ENCODE peak calls at places on chromosomes 3 and 15, in seven cellular contexts. One of them, this sample, is unnamed.

GRCh38 chr3:97952280-97952679 is 20.0 kb downstream of the RIOX2 start:
- DNase-seq in CD4-positive, CD25-positive, alpha-beta regulatory T cell: no peak
- DNase-seq in right cardiac atrium: peak
- DNase-seq in right atrium auricular region: peak
- DNase-seq in neuronal stem cell: no peak
- DNase-seq in thyroid gland: no peak
- DNase-seq in fibroblast of villous mesenchyme: peak
- DNase-seq in this sample: no peak

GRCh38 chr3:125120370-125121122 is 64.7 kb upstream of the HEG1 start:
- DNase-seq in CD4-positive, CD25-positive, alpha-beta regulatory T cell: no peak
- DNase-seq in right cardiac atrium: no peak
- DNase-seq in right atrium auricular region: no peak
- DNase-seq in neuronal stem cell: peak
- DNase-seq in thyroid gland: peak
- DNase-seq in fibroblast of villous mesenchyme: no peak
- DNase-seq in this sample: no peak

GRCh38 chr15:57554063-57554820 is 37.5 kb upstream of the MYZAP start:
- DNase-seq in CD4-positive, CD25-positive, alpha-beta regulatory T cell: no peak
- DNase-seq in right cardiac atrium: peak
- DNase-seq in right atrium auricular region: no peak
- DNase-seq in neuronal stem cell: no peak
- DNase-seq in thyroid gland: no peak
- DNase-seq in fibroblast of villous mesenchyme: peak
- DNase-seq in this sample: no peak

GRCh38 chr15:64070965-64071851 is 22.4 kb downstream of the CIAO2A start:
- DNase-seq in CD4-positive, CD25-positive, alpha-beta regulatory T cell: no peak
- DNase-seq in right cardiac atrium: no peak
- DNase-seq in right atrium auricular region: peak
- DNase-seq in neuronal stem cell: no peak
- DNase-seq in thyroid gland: peak
- DNase-seq in fibroblast of villous mesenchyme: peak
- DNase-seq in this sample: no peak

GRCh38 chr15:43169888-43170287 is 15.3 kb upstream of the CCNDBP1 start:
- DNase-seq in CD4-positive, CD25-positive, alpha-beta regulatory T cell: no peak
- DNase-seq in right cardiac atrium: no peak
- DNase-seq in right atrium auricular region: no peak
- DNase-seq in neuronal stem cell: no peak
- DNase-seq in thyroid gland: no peak
- DNase-seq in fibroblast of villous mesenchyme: no peak
- DNase-seq in this sample: no peak

GRCh38 chr3:42061042-42061710 is 30.0 kb upstream of the TRAK1 start:
- DNase-seq in CD4-positive, CD25-positive, alpha-beta regulatory T cell: no peak
- DNase-seq in right cardiac atrium: peak
- DNase-seq in right atrium auricular region: no peak
- DNase-seq in neuronal stem cell: no peak
- DNase-seq in thyroid gland: no peak
- DNase-seq in fibroblast of villous mesenchyme: peak
- DNase-seq in this sample: no peak

GRCh38 chr3:47096955-47097354 is 67.0 kb downstream of the SETD2 start:
- DNase-seq in CD4-positive, CD25-positive, alpha-beta regulatory T cell: no peak
- DNase-seq in right cardiac atrium: no peak
- DNase-seq in right atrium auricular region: no peak
- DNase-seq in neuronal stem cell: no peak
- DNase-seq in thyroid gland: no peak
- DNase-seq in fibroblast of villous mesenchyme: peak
- DNase-seq in this sample: peak

GRCh38 chr15:61681676-61682075 is 378.6 kb downstream of the VPS13C start:
- DNase-seq in CD4-positive, CD25-positive, alpha-beta regulatory T cell: no peak
- DNase-seq in right cardiac atrium: no peak
- DNase-seq in right atrium auricular region: no peak
- DNase-seq in neuronal stem cell: no peak
- DNase-seq in thyroid gland: no peak
- DNase-seq in fibroblast of villous mesenchyme: no peak
- DNase-seq in this sample: no peak

GRCh38 chr3:52456169-52456799 is 880 bp downstream of the NISCH start:
- DNase-seq in CD4-positive, CD25-positive, alpha-beta regulatory T cell: peak
- DNase-seq in right cardiac atrium: peak
- DNase-seq in right atrium auricular region: no peak
- DNase-seq in neuronal stem cell: no peak
- DNase-seq in thyroid gland: peak
- DNase-seq in fibroblast of villous mesenchyme: no peak
- DNase-seq in this sample: no peak

DNA sequence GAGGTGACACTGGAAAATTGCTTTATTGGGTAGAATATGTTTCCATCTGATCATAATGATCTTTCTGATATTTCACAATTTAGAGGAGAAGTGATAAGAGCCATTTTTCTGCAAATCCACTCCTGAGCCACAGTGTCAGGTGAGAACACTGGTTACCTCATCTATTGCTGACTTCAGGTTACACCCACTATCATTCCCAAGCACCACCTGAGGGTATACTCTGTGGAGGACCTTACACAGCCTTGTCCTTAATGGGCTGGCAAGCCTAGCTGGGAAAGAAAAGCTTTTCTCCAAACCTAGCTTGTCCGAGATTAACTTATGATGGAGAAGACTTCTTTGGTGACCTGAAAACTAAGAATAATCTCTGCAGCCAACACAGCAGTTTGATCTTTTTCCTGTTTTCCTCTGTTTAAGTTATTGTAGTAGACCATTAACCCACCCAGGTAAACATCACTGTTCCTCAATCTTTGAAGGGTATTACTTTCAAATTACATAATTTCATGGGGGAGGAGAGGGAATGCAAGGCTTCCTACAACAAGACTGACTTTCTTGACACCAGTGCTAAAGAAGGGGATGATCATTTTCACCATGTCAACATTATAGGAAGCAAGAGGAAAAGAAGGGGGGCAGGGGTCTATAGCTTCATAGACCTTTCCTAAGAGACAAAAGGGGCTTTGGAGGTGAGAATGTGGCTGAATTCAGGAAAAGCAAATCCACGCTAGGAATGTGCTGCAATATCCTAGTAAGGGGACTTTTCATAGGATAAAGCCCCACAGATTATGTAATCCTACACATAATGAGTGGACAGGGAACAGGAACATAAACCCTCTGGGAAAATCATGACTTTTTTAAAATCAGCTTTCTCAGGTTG is 1.7 kb downstream of the NCEH1 start:
- DNase-seq in CD4-positive, CD25-positive, alpha-beta regulatory T cell: no peak
- DNase-seq in right cardiac atrium: no peak
- DNase-seq in right atrium auricular region: no peak
- DNase-seq in neuronal stem cell: no peak
- DNase-seq in thyroid gland: no peak
- DNase-seq in fibroblast of villous mesenchyme: no peak
- DNase-seq in this sample: no peak
- H3K4me3 ChIP-seq in CD4-positive, CD25-positive, alpha-beta regulatory T cell: no peak
- H3K4me3 ChIP-seq in right cardiac atrium: peak
- H3K4me3 ChIP-seq in right atrium auricular region: peak
- H3K4me3 ChIP-seq in neuronal stem cell: no peak
- H3K4me3 ChIP-seq in thyroid gland: no peak
- H3K4me3 ChIP-seq in fibroblast of villous mesenchyme: peak
- H3K4me3 ChIP-seq in this sample: peak

DNA sequence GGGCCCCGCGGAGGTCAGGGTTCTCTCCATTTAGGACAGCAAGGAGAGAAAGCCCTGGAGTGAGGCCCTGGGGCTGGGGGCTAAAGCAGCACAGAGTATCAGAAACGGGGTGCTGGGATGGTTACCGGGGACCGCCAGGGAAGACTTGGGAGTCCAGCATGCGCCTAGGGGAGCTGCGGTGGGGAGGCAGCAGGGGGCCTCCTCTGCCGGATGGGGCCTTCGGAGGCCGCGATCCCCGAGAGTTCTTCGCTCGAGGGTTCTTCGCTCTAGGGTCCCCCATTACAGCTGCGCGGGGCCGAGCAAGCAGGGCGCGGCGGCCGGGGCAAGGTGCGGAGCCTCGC is 515 bp upstream of the APBA2 start:
- DNase-seq in CD4-positive, CD25-positive, alpha-beta regulatory T cell: no peak
- DNase-seq in right cardiac atrium: no peak
- DNase-seq in right atrium auricular region: no peak
- DNase-seq in neuronal stem cell: no peak
- DNase-seq in thyroid gland: no peak
- DNase-seq in fibroblast of villous mesenchyme: no peak
- DNase-seq in this sample: no peak
- H3K4me3 ChIP-seq in CD4-positive, CD25-positive, alpha-beta regulatory T cell: no peak
- H3K4me3 ChIP-seq in right cardiac atrium: peak
- H3K4me3 ChIP-seq in right atrium auricular region: peak
- H3K4me3 ChIP-seq in neuronal stem cell: peak
- H3K4me3 ChIP-seq in thyroid gland: peak
- H3K4me3 ChIP-seq in fibroblast of villous mesenchyme: peak
- H3K4me3 ChIP-seq in this sample: peak

GRCh38 chr15:89775815-89776214 is 317 bp upstream of the MESP2 start:
- DNase-seq in CD4-positive, CD25-positive, alpha-beta regulatory T cell: no peak
- DNase-seq in right cardiac atrium: no peak
- DNase-seq in right atrium auricular region: no peak
- DNase-seq in neuronal stem cell: no peak
- DNase-seq in thyroid gland: no peak
- DNase-seq in fibroblast of villous mesenchyme: no peak
- DNase-seq in this sample: no peak
- H3K4me3 ChIP-seq in CD4-positive, CD25-positive, alpha-beta regulatory T cell: no peak
- H3K4me3 ChIP-seq in right cardiac atrium: peak
- H3K4me3 ChIP-seq in right atrium auricular region: peak
- H3K4me3 ChIP-seq in neuronal stem cell: peak
- H3K4me3 ChIP-seq in thyroid gland: peak
- H3K4me3 ChIP-seq in fibroblast of villous mesenchyme: peak
- H3K4me3 ChIP-seq in this sample: peak

GRCh38 chr15:81093961-81094360 is 40.1 kb upstream of the CFAP161 start:
- DNase-seq in CD4-positive, CD25-positive, alpha-beta regulatory T cell: no peak
- DNase-seq in right cardiac atrium: no peak
- DNase-seq in right atrium auricular region: no peak
- DNase-seq in neuronal stem cell: no peak
- DNase-seq in thyroid gland: no peak
- DNase-seq in fibroblast of villous mesenchyme: no peak
- DNase-seq in this sample: no peak

GRCh38 chr15:81096398-81096797 is 37.7 kb upstream of the CFAP161 start:
- DNase-seq in CD4-positive, CD25-positive, alpha-beta regulatory T cell: no peak
- DNase-seq in right cardiac atrium: no peak
- DNase-seq in right atrium auricular region: no peak
- DNase-seq in neuronal stem cell: no peak
- DNase-seq in thyroid gland: no peak
- DNase-seq in fibroblast of villous mesenchyme: no peak
- DNase-seq in this sample: no peak

GRCh38 chr15:81091889-81092558 is 42.0 kb upstream of the CFAP161 start:
- DNase-seq in CD4-positive, CD25-positive, alpha-beta regulatory T cell: no peak
- DNase-seq in right cardiac atrium: no peak
- DNase-seq in right atrium auricular region: no peak
- DNase-seq in neuronal stem cell: no peak
- DNase-seq in thyroid gland: no peak
- DNase-seq in fibroblast of villous mesenchyme: peak
- DNase-seq in this sample: peak

GRCh38 chr15:81095690-81096365 is 38.2 kb upstream of the CFAP161 start:
- DNase-seq in CD4-positive, CD25-positive, alpha-beta regulatory T cell: no peak
- DNase-seq in right cardiac atrium: no peak
- DNase-seq in right atrium auricular region: no peak
- DNase-seq in neuronal stem cell: no peak
- DNase-seq in thyroid gland: no peak
- DNase-seq in fibroblast of villous mesenchyme: no peak
- DNase-seq in this sample: no peak

DNA sequence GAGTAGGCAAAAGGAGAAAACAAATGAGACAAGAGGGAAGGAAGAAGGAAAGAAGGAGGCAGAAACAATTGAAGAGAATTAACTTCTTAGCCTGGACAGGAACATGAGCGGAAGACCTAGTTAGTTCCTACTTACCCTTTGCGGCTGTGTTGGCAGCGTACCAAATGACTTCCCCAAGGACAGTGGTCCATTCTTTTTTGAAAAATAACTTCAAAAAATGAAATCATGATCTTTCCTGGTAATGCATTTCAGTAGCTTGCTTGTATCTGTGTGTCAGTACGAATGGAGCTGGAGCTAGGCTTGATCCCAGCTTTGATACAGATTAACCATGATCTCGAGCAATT is 41.5 kb upstream of the CFAP161 start:
- DNase-seq in CD4-positive, CD25-positive, alpha-beta regulatory T cell: no peak
- DNase-seq in right cardiac atrium: no peak
- DNase-seq in right atrium auricular region: no peak
- DNase-seq in neuronal stem cell: no peak
- DNase-seq in thyroid gland: no peak
- DNase-seq in fibroblast of villous mesenchyme: no peak
- DNase-seq in this sample: no peak
- H3K4me3 ChIP-seq in CD4-positive, CD25-positive, alpha-beta regulatory T cell: no peak
- H3K4me3 ChIP-seq in right cardiac atrium: no peak
- H3K4me3 ChIP-seq in right atrium auricular region: no peak
- H3K4me3 ChIP-seq in neuronal stem cell: no peak
- H3K4me3 ChIP-seq in thyroid gland: no peak
- H3K4me3 ChIP-seq in fibroblast of villous mesenchyme: no peak
- H3K4me3 ChIP-seq in this sample: no peak

DNA sequence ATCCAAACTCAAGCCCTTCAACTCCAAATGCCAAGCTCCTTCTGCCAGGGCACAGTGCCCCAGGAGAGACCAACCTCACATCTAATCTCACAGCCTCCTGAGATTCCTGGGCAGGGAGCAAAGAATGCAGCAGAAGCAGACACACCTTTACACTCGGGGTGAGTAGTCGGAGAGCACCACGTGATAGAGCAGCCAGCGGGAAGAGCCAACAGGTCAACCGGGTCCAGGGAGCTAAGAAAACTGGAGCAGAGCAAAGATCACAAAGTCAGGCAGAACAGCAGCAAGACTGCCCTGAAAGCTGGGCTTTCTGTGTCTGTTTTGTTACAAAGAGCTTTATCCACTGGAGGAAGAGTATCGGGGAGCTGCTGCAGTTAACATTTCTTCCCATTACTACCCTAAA is 4.2 kb downstream of the B3GALNT1 start:
- DNase-seq in CD4-positive, CD25-positive, alpha-beta regulatory T cell: no peak
- DNase-seq in right cardiac atrium: no peak
- DNase-seq in right atrium auricular region: no peak
- DNase-seq in neuronal stem cell: no peak
- DNase-seq in thyroid gland: peak
- DNase-seq in fibroblast of villous mesenchyme: no peak
- DNase-seq in this sample: no peak
- H3K4me3 ChIP-seq in CD4-positive, CD25-positive, alpha-beta regulatory T cell: no peak
- H3K4me3 ChIP-seq in right cardiac atrium: no peak
- H3K4me3 ChIP-seq in right atrium auricular region: no peak
- H3K4me3 ChIP-seq in neuronal stem cell: no peak
- H3K4me3 ChIP-seq in thyroid gland: no peak
- H3K4me3 ChIP-seq in fibroblast of villous mesenchyme: no peak
- H3K4me3 ChIP-seq in this sample: no peak

GRCh38 chr15:71808311-71809020 is 1.9 kb upstream of the NR2E3 start:
- DNase-seq in CD4-positive, CD25-positive, alpha-beta regulatory T cell: no peak
- DNase-seq in right cardiac atrium: no peak
- DNase-seq in right atrium auricular region: no peak
- DNase-seq in neuronal stem cell: no peak
- DNase-seq in thyroid gland: no peak
- DNase-seq in fibroblast of villous mesenchyme: no peak
- DNase-seq in this sample: no peak
- H3K4me3 ChIP-seq in CD4-positive, CD25-positive, alpha-beta regulatory T cell: no peak
- H3K4me3 ChIP-seq in right cardiac atrium: no peak
- H3K4me3 ChIP-seq in right atrium auricular region: no peak
- H3K4me3 ChIP-seq in neuronal stem cell: no peak
- H3K4me3 ChIP-seq in thyroid gland: no peak
- H3K4me3 ChIP-seq in fibroblast of villous mesenchyme: no peak
- H3K4me3 ChIP-seq in this sample: no peak

GRCh38 chr3:116443096-116443793 is 2.0 kb downstream of the LSAMP start:
- DNase-seq in CD4-positive, CD25-positive, alpha-beta regulatory T cell: no peak
- DNase-seq in right cardiac atrium: no peak
- DNase-seq in right atrium auricular region: no peak
- DNase-seq in neuronal stem cell: no peak
- DNase-seq in thyroid gland: no peak
- DNase-seq in fibroblast of villous mesenchyme: peak
- DNase-seq in this sample: no peak
- H3K4me3 ChIP-seq in CD4-positive, CD25-positive, alpha-beta regulatory T cell: no peak
- H3K4me3 ChIP-seq in right cardiac atrium: peak
- H3K4me3 ChIP-seq in right atrium auricular region: peak
- H3K4me3 ChIP-seq in neuronal stem cell: peak
- H3K4me3 ChIP-seq in thyroid gland: no peak
- H3K4me3 ChIP-seq in fibroblast of villous mesenchyme: no peak
- H3K4me3 ChIP-seq in this sample: peak